ENCODE peak calls at places on chromosomes 5 and 9, in eight cellular contexts. V is fibroblast of mammary gland; W is sciatic nerve; Y is bronchial epithelial cell; Z is stimulated activated CD4-positive, alpha-beta T cell treated with anti-CD3 and anti-CD28 coated beads, Interleukin-15, amount 100 ng/mL, for 1 hour; E is OCI-LY7; T is tibial nerve; O is tibial artery. X is an unnamed sample.

GRCh38 chr5:31197183-31197582 is 3.7 kb downstream of the CDH6 start:
- DNase-seq in V (no peak), W (no peak), Y (peak), Z (no peak), E (no peak), T (no peak), O (no peak), X (peak)

GRCh38 chr9:129406278-129407225 is 214.3 kb downstream of the C9orf50 start:
- DNase-seq in V (no peak), W (no peak), Y (peak), Z (no peak), E (no peak), T (no peak), O (no peak), X (no peak)

GRCh38 chr9:14846871-14847311 is 63.3 kb downstream of the FREM1 start:
- DNase-seq in V (peak), W (peak), Y (peak), Z (peak), E (peak), T (peak), O (peak), X (peak)

GRCh38 chr5:112084149-112084548 is 327.2 kb upstream of the NREP start:
- DNase-seq in V (peak), W (no peak), Y (no peak), Z (no peak), E (no peak), T (no peak), O (no peak), X (peak)

GRCh38 chr5:123722451-123722850 is 210.5 kb downstream of the CSNK1G3 start:
- DNase-seq in V (peak), W (no peak), Y (peak), Z (no peak), E (no peak), T (no peak), O (no peak), X (no peak)

GRCh38 chr5:96852769-96853168 is 23.5 kb upstream of the ERAP2 start:
- DNase-seq in V (peak), W (no peak), Y (no peak), Z (no peak), E (no peak), T (no peak), O (no peak), X (no peak)

GRCh38 chr9:76519027-76519835 is 60.2 kb downstream of the GCNT1 start:
- DNase-seq in V (no peak), W (no peak), Y (peak), Z (no peak), E (no peak), T (no peak), O (no peak), X (no peak)

GRCh38 chr9:71249729-71250317 is 128.4 kb upstream of the TRPM3 start:
- DNase-seq in V (peak), W (no peak), Y (peak), Z (no peak), E (peak), T (peak), O (no peak), X (peak)

GRCh38 chr5:141844414-141845097 is 33.7 kb downstream of the PCDH1 start:
- DNase-seq in V (no peak), W (no peak), Y (no peak), Z (no peak), E (no peak), T (no peak), O (no peak), X (no peak)

GRCh38 chr5:166370928-166371690 is 1920.3 kb upstream of the WWC1 start:
- DNase-seq in V (peak), W (no peak), Y (no peak), Z (no peak), E (no peak), T (no peak), O (no peak), X (peak)

GRCh38 chr9:95171001-95171400 is 146.5 kb downstream of the FANCC start:
- DNase-seq in V (peak), W (no peak), Y (peak), Z (no peak), E (peak), T (no peak), O (no peak), X (peak)

GRCh38 chr5:90645024-90645610 is 86.5 kb downstream of the ADGRV1 start:
- DNase-seq in V (peak), W (no peak), Y (no peak), Z (no peak), E (no peak), T (no peak), O (no peak), X (peak)

GRCh38 chr5:170111088-170111796 is 5.5 kb downstream of the FOXI1 start:
- DNase-seq in V (no peak), W (no peak), Y (no peak), Z (no peak), E (no peak), T (no peak), O (no peak), X (no peak)

GRCh38 chr9:4081549-4081895 is 218.3 kb downstream of the GLIS3 start:
- DNase-seq in V (peak), W (no peak), Y (no peak), Z (no peak), E (no peak), T (no peak), O (no peak), X (peak)

GRCh38 chr5:154714271-154714986 is 40.7 kb upstream of the LARP1 start:
- DNase-seq in V (no peak), W (no peak), Y (peak), Z (no peak), E (no peak), T (no peak), O (no peak), X (peak)

GRCh38 chr5:151565971-151566370 is 25.2 kb downstream of the FAT2 start:
- DNase-seq in V (no peak), W (no peak), Y (no peak), Z (no peak), E (no peak), T (no peak), O (no peak), X (no peak)

GRCh38 chr5:141437208-141437607 is 6.9 kb downstream of the PCDHGA12 start:
- DNase-seq in V (no peak), W (no peak), Y (no peak), Z (no peak), E (no peak), T (no peak), O (no peak), X (no peak)

GRCh38 chr9:73573235-73573634 is 421.6 kb downstream of the ANXA1 start:
- DNase-seq in V (no peak), W (no peak), Y (no peak), Z (no peak), E (no peak), T (no peak), O (no peak), X (no peak)

GRCh38 chr9:91813261-91813795 is 136.7 kb downstream of the ROR2 start:
- DNase-seq in V (no peak), W (peak), Y (no peak), Z (no peak), E (no peak), T (no peak), O (no peak), X (peak)

GRCh38 chr5:75367401-75367800 is 30.4 kb downstream of the HMGCR start:
- DNase-seq in V (peak), W (no peak), Y (no peak), Z (no peak), E (no peak), T (no peak), O (no peak), X (peak)

GRCh38 chr5:175743676-175744210 is 85.9 kb downstream of the HRH2 start:
- DNase-seq in V (no peak), W (no peak), Y (no peak), Z (no peak), E (no peak), T (no peak), O (no peak), X (peak)